ENCODE peak calls at places on chromosomes 1 and 21, in five cellular contexts. M, C, F, L and X are unnamed samples.
A peak's percentile ranks its signal among the peaks of the same experiment; 100 is the strongest.

GRCh38 chr1:193408782-193409293 is 222.4 kb upstream of the B3GALT2 start:
- DNase-seq in M (no peak), L (peak; percentile 54), F (peak; percentile 96), C (no peak), X (peak; percentile 72)

GRCh38 chr1:167516404-167517388 is 1.6 kb downstream of the CD247 start:
- DNase-seq in C (peak; percentile 26), F (no peak), M (no peak), L (no peak), X (no peak)

GRCh38 chr1:46411601-46412341 is 17.7 kb downstream of the FAAH start:
- DNase-seq in L (no peak), C (no peak), M (no peak), F (no peak), X (no peak)

GRCh38 chr1:117838911-117839310 is 90.5 kb downstream of the GDAP2 start:
- DNase-seq in C (no peak), F (peak; percentile 92), L (peak; percentile 58), M (no peak), X (peak; percentile 43)

GRCh38 chr1:15476927-15477326 is 1.0 kb downstream of the CELA2B start:
- DNase-seq in F (no peak), L (no peak), C (no peak), M (no peak), X (no peak)

GRCh38 chr21:35256468-35256988 is 207.4 kb upstream of the RUNX1 start:
- DNase-seq in L (peak; percentile 99), M (no peak), C (no peak), F (peak; percentile 98), X (peak; percentile 97)

GRCh38 chr1:110339427-110340206 is 440 bp downstream of the RBM15 start:
- DNase-seq in F (peak; percentile 61), C (peak; percentile 53), M (peak; percentile 65), L (peak; percentile 60), X (peak; percentile 77)

GRCh38 chr21:44998621-44999427 is 59.0 kb downstream of the SLX9 start:
- DNase-seq in C (no peak), F (no peak), L (no peak), M (no peak), X (no peak)

GRCh38 chr1:246444611-246445010 is 62.5 kb downstream of the SMYD3 start:
- DNase-seq in F (no peak), C (no peak), M (no peak), L (no peak), X (no peak)